ENCODE peak calls at places on chromosomes 4 and X, in seven cellular contexts. One of them, this sample, is unnamed.

GRCh38 chr4:149718500-149718899 is 97.1 kb downstream of the IQCM start:
- DNase-seq in HCT116: no peak
- DNase-seq in GM12878: no peak
- DNase-seq in SK-N-SH: no peak
- DNase-seq in K562: no peak
- DNase-seq in H1: no peak
- DNase-seq in HepG2: no peak
- DNase-seq in this sample: no peak

GRCh38 chrX:1336331-1337143 is at the start of gene IL3RA:
- DNase-seq in HCT116: no peak
- DNase-seq in GM12878: peak; percentile 52
- DNase-seq in SK-N-SH: no peak
- DNase-seq in K562: no peak
- DNase-seq in H1: no peak
- DNase-seq in HepG2: no peak
- DNase-seq in this sample: no peak

GRCh38 chrX:13778916-13779315 is 38.0 kb downstream of the GPM6B start:
- DNase-seq in HCT116: no peak
- DNase-seq in GM12878: no peak
- DNase-seq in SK-N-SH: no peak
- DNase-seq in K562: no peak
- DNase-seq in H1: no peak
- DNase-seq in HepG2: no peak
- DNase-seq in this sample: no peak

GRCh38 chr4:151753056-151753455 is 7.8 kb downstream of the GATB start:
- DNase-seq in HCT116: no peak
- DNase-seq in GM12878: no peak
- DNase-seq in SK-N-SH: no peak
- DNase-seq in K562: no peak
- DNase-seq in H1: no peak
- DNase-seq in HepG2: no peak
- DNase-seq in this sample: no peak

GRCh38 chr4:78379991-78380739 is 171.4 kb upstream of the ANXA3 start:
- DNase-seq in HCT116: no peak
- DNase-seq in GM12878: no peak
- DNase-seq in SK-N-SH: no peak
- DNase-seq in K562: no peak
- DNase-seq in H1: no peak
- DNase-seq in HepG2: no peak
- DNase-seq in this sample: no peak

GRCh38 chrX:50067435-50068292 is 133.1 kb downstream of the AKAP4 start:
- DNase-seq in HCT116: no peak
- DNase-seq in GM12878: no peak
- DNase-seq in SK-N-SH: peak; percentile 66
- DNase-seq in K562: no peak
- DNase-seq in H1: peak; percentile 15
- DNase-seq in HepG2: peak; percentile 66
- DNase-seq in this sample: no peak

GRCh38 chr4:6390357-6390756 is 82.1 kb downstream of the PPP2R2C start:
- DNase-seq in HCT116: no peak
- DNase-seq in GM12878: no peak
- DNase-seq in SK-N-SH: no peak
- DNase-seq in K562: no peak
- DNase-seq in H1: no peak
- DNase-seq in HepG2: no peak
- DNase-seq in this sample: no peak

GRCh38 chrX:118525146-118525725 is 29.6 kb downstream of the DOCK11 start:
- DNase-seq in HCT116: no peak
- DNase-seq in GM12878: no peak
- DNase-seq in SK-N-SH: no peak
- DNase-seq in K562: no peak
- DNase-seq in H1: no peak
- DNase-seq in HepG2: no peak
- DNase-seq in this sample: no peak

GRCh38 chrX:46758163-46758955 is 559 bp downstream of the SLC9A7 start:
- DNase-seq in HCT116: no peak
- DNase-seq in GM12878: no peak
- DNase-seq in SK-N-SH: peak; percentile 5
- DNase-seq in K562: no peak
- DNase-seq in H1: no peak
- DNase-seq in HepG2: no peak
- DNase-seq in this sample: peak; percentile 28

GRCh38 chr4:33429971-33430370 is 2709.8 kb downstream of the PCDH7 start:
- DNase-seq in HCT116: no peak
- DNase-seq in GM12878: no peak
- DNase-seq in SK-N-SH: no peak
- DNase-seq in K562: no peak
- DNase-seq in H1: no peak
- DNase-seq in HepG2: no peak
- DNase-seq in this sample: no peak

GRCh38 chrX:35115205-35115604 is 172.6 kb downstream of the FAM47B start:
- DNase-seq in HCT116: no peak
- DNase-seq in GM12878: no peak
- DNase-seq in SK-N-SH: no peak
- DNase-seq in K562: no peak
- DNase-seq in H1: no peak
- DNase-seq in HepG2: no peak
- DNase-seq in this sample: no peak

GRCh38 chr4:74362347-74362746 is 2.6 kb upstream of the EREG start:
- DNase-seq in HCT116: no peak
- DNase-seq in GM12878: no peak
- DNase-seq in SK-N-SH: no peak
- DNase-seq in K562: no peak
- DNase-seq in H1: no peak
- DNase-seq in HepG2: no peak
- DNase-seq in this sample: no peak

GRCh38 chr4:74366367-74366891 is 1.5 kb downstream of the EREG start:
- DNase-seq in HCT116: no peak
- DNase-seq in GM12878: no peak
- DNase-seq in SK-N-SH: no peak
- DNase-seq in K562: no peak
- DNase-seq in H1: no peak
- DNase-seq in HepG2: no peak
- DNase-seq in this sample: no peak

GRCh38 chr4:74365761-74366160 is 816 bp downstream of the EREG start:
- DNase-seq in HCT116: no peak
- DNase-seq in GM12878: no peak
- DNase-seq in SK-N-SH: peak; percentile 5
- DNase-seq in K562: peak; percentile 20
- DNase-seq in H1: no peak
- DNase-seq in HepG2: no peak
- DNase-seq in this sample: no peak

GRCh38 chr4:74367656-74368055 is 2.7 kb downstream of the EREG start:
- DNase-seq in HCT116: no peak
- DNase-seq in GM12878: no peak
- DNase-seq in SK-N-SH: no peak
- DNase-seq in K562: no peak
- DNase-seq in H1: no peak
- DNase-seq in HepG2: no peak
- DNase-seq in this sample: no peak

DNA sequence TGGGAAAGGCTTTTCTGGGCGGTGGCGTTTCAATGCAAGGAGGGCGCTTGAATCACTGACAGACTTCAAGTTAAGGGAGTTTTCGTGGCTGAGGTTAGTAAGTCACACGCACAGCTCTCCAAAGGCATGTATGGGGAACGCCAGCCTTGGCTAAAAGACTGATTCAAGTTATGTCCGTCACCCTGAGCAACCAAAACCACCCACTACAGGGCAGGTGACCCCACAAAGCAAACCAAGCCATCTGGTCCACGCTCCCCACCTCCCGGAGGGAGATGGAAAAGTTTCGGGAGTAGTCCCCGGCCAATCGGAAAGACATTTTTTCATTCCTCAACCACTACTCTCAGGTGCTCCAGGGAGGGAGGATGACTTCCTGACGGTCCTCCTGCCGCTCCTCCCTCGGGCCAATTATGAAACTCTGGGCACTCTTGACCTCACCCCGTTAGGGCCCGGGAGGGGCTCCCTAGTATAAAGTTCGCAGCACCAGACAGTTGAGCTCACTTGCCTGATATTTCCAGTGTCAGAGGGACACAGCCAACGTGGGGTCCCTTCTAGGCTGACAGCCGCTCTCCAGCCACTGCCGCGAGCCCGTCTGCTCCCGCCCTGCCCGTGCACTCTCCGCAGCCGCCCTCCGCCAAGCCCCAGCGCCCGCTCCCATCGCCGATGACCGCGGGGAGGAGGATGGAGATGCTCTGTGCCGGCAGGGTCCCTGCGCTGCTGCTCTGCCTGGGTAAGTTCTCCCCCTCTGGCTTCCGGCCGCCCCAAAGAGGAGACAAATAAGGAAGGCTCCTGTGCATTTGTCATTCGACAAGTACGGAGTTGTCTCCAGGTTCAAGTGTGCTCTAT is at the start of gene EREG:
- DNase-seq in HCT116: peak; percentile 74
- DNase-seq in GM12878: no peak
- DNase-seq in SK-N-SH: peak; percentile 23
- DNase-seq in K562: peak; percentile 57
- DNase-seq in H1: peak; percentile 50
- DNase-seq in HepG2: no peak
- DNase-seq in this sample: no peak
- TF ChIP-seq JUND in HCT116: no peak
- TF ChIP-seq JUND in GM12878: no peak
- TF ChIP-seq JUND in SK-N-SH: no peak
- TF ChIP-seq JUND in K562: no peak
- TF ChIP-seq JUND in H1: no peak
- TF ChIP-seq JUND in HepG2: no peak
- TF ChIP-seq JUND in this sample: no peak

GRCh38 chrX:109508915-109509314 is 27.0 kb upstream of the GUCY2F start:
- DNase-seq in HCT116: no peak
- DNase-seq in GM12878: no peak
- DNase-seq in SK-N-SH: no peak
- DNase-seq in K562: no peak
- DNase-seq in H1: no peak
- DNase-seq in HepG2: no peak
- DNase-seq in this sample: no peak

DNA sequence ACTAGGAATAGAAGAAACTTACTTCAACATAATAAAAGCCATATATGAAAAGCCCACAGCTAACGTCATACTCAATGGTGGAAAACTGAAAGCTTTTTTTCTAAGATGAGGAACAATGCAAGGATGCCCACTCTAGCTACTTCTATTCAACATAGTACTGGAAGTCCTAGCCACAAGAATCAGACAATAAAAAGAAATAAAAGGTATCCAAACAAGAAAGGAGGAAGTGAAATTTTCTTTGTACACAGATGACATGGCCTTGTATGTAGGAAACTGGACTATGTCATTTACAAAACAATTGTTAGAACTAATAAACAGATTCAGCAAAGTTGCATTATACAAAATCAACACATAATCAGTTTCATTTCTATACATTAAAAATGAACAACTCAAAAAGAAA is 25.5 kb upstream of the NXT2 start:
- DNase-seq in HCT116: no peak
- DNase-seq in GM12878: no peak
- DNase-seq in SK-N-SH: no peak
- DNase-seq in K562: no peak
- DNase-seq in H1: no peak
- DNase-seq in HepG2: no peak
- DNase-seq in this sample: no peak
- TF ChIP-seq JUND in HCT116: no peak
- TF ChIP-seq JUND in GM12878: no peak
- TF ChIP-seq JUND in SK-N-SH: no peak
- TF ChIP-seq JUND in K562: no peak
- TF ChIP-seq JUND in H1: no peak
- TF ChIP-seq JUND in HepG2: no peak
- TF ChIP-seq JUND in this sample: no peak

DNA sequence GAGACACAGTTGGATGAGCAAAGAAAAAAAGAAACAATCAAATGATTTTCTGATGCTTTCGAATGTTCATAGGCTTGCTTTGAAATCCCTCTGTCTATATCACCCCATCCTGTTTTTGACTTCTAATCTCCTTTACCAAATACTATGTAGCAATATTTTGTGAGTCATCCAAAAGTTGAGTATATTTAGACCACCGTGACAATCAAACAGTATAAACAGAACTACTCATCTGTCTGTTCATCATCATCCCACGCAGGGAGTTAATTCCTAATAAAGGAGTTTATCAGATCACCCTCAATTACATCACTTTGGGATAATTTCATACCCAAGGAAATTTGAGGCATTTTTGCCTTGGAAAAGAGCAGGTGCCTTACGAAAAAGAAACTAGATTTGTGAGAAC is 212.9 kb downstream of the CBR4 start:
- DNase-seq in HCT116: no peak
- DNase-seq in GM12878: no peak
- DNase-seq in SK-N-SH: no peak
- DNase-seq in K562: no peak
- DNase-seq in H1: no peak
- DNase-seq in HepG2: peak; percentile 56
- DNase-seq in this sample: no peak
- TF ChIP-seq JUND in HCT116: no peak
- TF ChIP-seq JUND in GM12878: no peak
- TF ChIP-seq JUND in SK-N-SH: peak; percentile 53
- TF ChIP-seq JUND in K562: no peak
- TF ChIP-seq JUND in H1: no peak
- TF ChIP-seq JUND in HepG2: no peak
- TF ChIP-seq JUND in this sample: no peak

GRCh38 chrX:40152706-40153334 is 55.1 kb upstream of the BCOR start:
- DNase-seq in HCT116: no peak
- DNase-seq in GM12878: no peak
- DNase-seq in SK-N-SH: peak; percentile 76
- DNase-seq in K562: peak; percentile 48
- DNase-seq in H1: no peak
- DNase-seq in HepG2: no peak
- DNase-seq in this sample: peak; percentile 55

GRCh38 chrX:40151211-40152172 is 53.7 kb upstream of the BCOR start:
- DNase-seq in HCT116: no peak
- DNase-seq in GM12878: no peak
- DNase-seq in SK-N-SH: no peak
- DNase-seq in K562: peak; percentile 58
- DNase-seq in H1: no peak
- DNase-seq in HepG2: no peak
- DNase-seq in this sample: no peak

GRCh38 chrX:40153335-40154221 is 55.8 kb upstream of the BCOR start:
- DNase-seq in HCT116: no peak
- DNase-seq in GM12878: no peak
- DNase-seq in SK-N-SH: peak; percentile 76
- DNase-seq in K562: peak; percentile 64
- DNase-seq in H1: no peak
- DNase-seq in HepG2: no peak
- DNase-seq in this sample: no peak

GRCh38 chrX:40150503-40150902 is 52.7 kb upstream of the BCOR start:
- DNase-seq in HCT116: no peak
- DNase-seq in GM12878: no peak
- DNase-seq in SK-N-SH: no peak
- DNase-seq in K562: no peak
- DNase-seq in H1: no peak
- DNase-seq in HepG2: no peak
- DNase-seq in this sample: no peak

DNA sequence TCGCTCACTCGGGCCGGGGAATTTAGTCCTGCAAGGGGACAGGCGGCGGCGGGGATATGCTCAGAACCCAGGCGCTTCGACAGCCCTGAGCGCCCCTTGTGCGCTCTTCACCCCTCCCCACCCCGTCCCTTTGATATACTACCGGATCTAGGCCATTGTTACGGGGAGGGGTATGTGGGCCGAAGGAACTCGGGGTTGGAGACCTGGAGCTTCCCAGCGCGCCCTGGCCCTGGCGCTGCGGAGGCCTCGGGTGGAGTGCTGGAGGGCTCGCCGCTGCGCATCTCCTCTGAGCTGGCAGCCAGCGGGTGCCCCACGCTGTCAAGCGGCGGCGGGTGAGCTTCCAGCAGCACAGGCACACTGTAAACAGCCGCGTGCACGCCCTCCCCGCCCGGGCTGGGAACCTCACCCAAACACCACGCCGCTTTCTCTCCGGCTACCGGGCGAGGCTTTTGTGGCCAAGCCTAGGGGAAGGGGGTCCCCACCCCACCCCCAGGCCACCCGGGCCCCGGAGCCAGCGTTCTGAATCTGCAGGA is 54.5 kb upstream of the BCOR start:
- DNase-seq in HCT116: no peak
- DNase-seq in GM12878: no peak
- DNase-seq in SK-N-SH: peak; percentile 64
- DNase-seq in K562: peak; percentile 28
- DNase-seq in H1: no peak
- DNase-seq in HepG2: no peak
- DNase-seq in this sample: peak; percentile 63
- TF ChIP-seq JUND in HCT116: no peak
- TF ChIP-seq JUND in GM12878: no peak
- TF ChIP-seq JUND in SK-N-SH: no peak
- TF ChIP-seq JUND in K562: no peak
- TF ChIP-seq JUND in H1: no peak
- TF ChIP-seq JUND in HepG2: no peak
- TF ChIP-seq JUND in this sample: no peak